ENCODE peak calls at places on chromosomes 3 and 15, in nine cellular contexts. One of them, this sample, is unnamed.

GRCh38 chr15:28919679-28920655 is 34.2 kb downstream of the APBA2 start:
- DNase-seq in neuronal stem cell: no peak
- DNase-seq in colonic mucosa: no peak
- DNase-seq in HCT116: no peak
- DNase-seq in PC-9: no peak
- DNase-seq in ovary: no peak
- DNase-seq in GM23338: no peak
- DNase-seq in kidney epithelial cell: no peak
- DNase-seq in MM.1S: no peak
- DNase-seq in this sample: no peak

GRCh38 chr3:134251731-134252391 is 1.2 kb upstream of the RYK start:
- DNase-seq in kidney epithelial cell: no peak
- DNase-seq in colonic mucosa: no peak
- DNase-seq in GM23338: peak; percentile 43
- DNase-seq in HCT116: no peak
- DNase-seq in PC-9: no peak
- DNase-seq in ovary: peak; percentile 56
- DNase-seq in neuronal stem cell: no peak
- DNase-seq in MM.1S: no peak
- DNase-seq in this sample: peak; percentile 83

GRCh38 chr3:134852893-134853351 is 57.9 kb downstream of the EPHB1 start:
- DNase-seq in neuronal stem cell: no peak
- DNase-seq in ovary: no peak
- DNase-seq in HCT116: no peak
- DNase-seq in MM.1S: peak; percentile 80
- DNase-seq in PC-9: no peak
- DNase-seq in kidney epithelial cell: no peak
- DNase-seq in colonic mucosa: no peak
- DNase-seq in GM23338: no peak
- DNase-seq in this sample: no peak

GRCh38 chr3:194632983-194633348 is 253 bp downstream of the TMEM44 start:
- DNase-seq in HCT116: no peak
- DNase-seq in colonic mucosa: peak; percentile 33
- DNase-seq in ovary: peak; percentile 61
- DNase-seq in PC-9: no peak
- DNase-seq in GM23338: no peak
- DNase-seq in MM.1S: no peak
- DNase-seq in neuronal stem cell: peak; percentile 18
- DNase-seq in kidney epithelial cell: no peak
- DNase-seq in this sample: peak; percentile 30

GRCh38 chr3:198062068-198062465 is 102.0 kb downstream of the LMLN start:
- DNase-seq in MM.1S: no peak
- DNase-seq in kidney epithelial cell: no peak
- DNase-seq in PC-9: no peak
- DNase-seq in neuronal stem cell: no peak
- DNase-seq in HCT116: no peak
- DNase-seq in colonic mucosa: no peak
- DNase-seq in ovary: no peak
- DNase-seq in GM23338: no peak
- DNase-seq in this sample: no peak

GRCh38 chr15:99983171-99983891 is 250.1 kb upstream of the LYSMD4 start:
- DNase-seq in HCT116: no peak
- DNase-seq in GM23338: peak; percentile 84
- DNase-seq in neuronal stem cell: no peak
- DNase-seq in kidney epithelial cell: no peak
- DNase-seq in colonic mucosa: no peak
- DNase-seq in ovary: no peak
- DNase-seq in PC-9: no peak
- DNase-seq in MM.1S: no peak
- DNase-seq in this sample: peak; percentile 97

GRCh38 chr15:65451989-65452388 is 29.2 kb upstream of the IGDCC4 start:
- DNase-seq in ovary: no peak
- DNase-seq in PC-9: no peak
- DNase-seq in neuronal stem cell: no peak
- DNase-seq in GM23338: no peak
- DNase-seq in kidney epithelial cell: no peak
- DNase-seq in HCT116: no peak
- DNase-seq in colonic mucosa: no peak
- DNase-seq in MM.1S: no peak
- DNase-seq in this sample: no peak

GRCh38 chr15:65072027-65072426 is 4.2 kb upstream of the RASL12 start:
- DNase-seq in MM.1S: no peak
- DNase-seq in GM23338: no peak
- DNase-seq in ovary: peak; percentile 60
- DNase-seq in HCT116: no peak
- DNase-seq in neuronal stem cell: no peak
- DNase-seq in kidney epithelial cell: no peak
- DNase-seq in PC-9: no peak
- DNase-seq in colonic mucosa: no peak
- DNase-seq in this sample: no peak

GRCh38 chr3:159266779-159267178 is 464.9 kb downstream of the MFSD1 start:
- DNase-seq in GM23338: peak; percentile 90
- DNase-seq in HCT116: peak; percentile 26
- DNase-seq in kidney epithelial cell: no peak
- DNase-seq in MM.1S: peak; percentile 46
- DNase-seq in ovary: no peak
- DNase-seq in neuronal stem cell: peak; percentile 59
- DNase-seq in PC-9: no peak
- DNase-seq in colonic mucosa: peak; percentile 38
- DNase-seq in this sample: peak; percentile 83

GRCh38 chr3:190345027-190345821 is 23.0 kb upstream of the CLDN1 start:
- DNase-seq in ovary: peak; percentile 23
- DNase-seq in neuronal stem cell: no peak
- DNase-seq in GM23338: peak; percentile 13
- DNase-seq in kidney epithelial cell: peak; percentile 97
- DNase-seq in colonic mucosa: no peak
- DNase-seq in PC-9: peak; percentile 100
- DNase-seq in HCT116: no peak
- DNase-seq in MM.1S: no peak
- DNase-seq in this sample: peak; percentile 55

GRCh38 chr15:96415513-96416217 is 85.2 kb downstream of the NR2F2 start:
- DNase-seq in colonic mucosa: no peak
- DNase-seq in GM23338: no peak
- DNase-seq in neuronal stem cell: no peak
- DNase-seq in MM.1S: no peak
- DNase-seq in ovary: no peak
- DNase-seq in PC-9: no peak
- DNase-seq in HCT116: no peak
- DNase-seq in kidney epithelial cell: no peak
- DNase-seq in this sample: no peak

GRCh38 chr15:96418146-96418545 is 87.6 kb downstream of the NR2F2 start:
- DNase-seq in PC-9: no peak
- DNase-seq in GM23338: no peak
- DNase-seq in colonic mucosa: no peak
- DNase-seq in neuronal stem cell: no peak
- DNase-seq in ovary: no peak
- DNase-seq in kidney epithelial cell: peak; percentile 21
- DNase-seq in HCT116: no peak
- DNase-seq in MM.1S: no peak
- DNase-seq in this sample: peak; percentile 5

GRCh38 chr15:96416934-96417759 is 86.6 kb downstream of the NR2F2 start:
- DNase-seq in PC-9: no peak
- DNase-seq in kidney epithelial cell: no peak
- DNase-seq in neuronal stem cell: no peak
- DNase-seq in HCT116: no peak
- DNase-seq in GM23338: peak; percentile 77
- DNase-seq in MM.1S: no peak
- DNase-seq in colonic mucosa: no peak
- DNase-seq in ovary: peak; percentile 35
- DNase-seq in this sample: peak; percentile 46

GRCh38 chr15:96416218-96416933 is 85.9 kb downstream of the NR2F2 start:
- DNase-seq in colonic mucosa: no peak
- DNase-seq in PC-9: no peak
- DNase-seq in GM23338: peak; percentile 74
- DNase-seq in HCT116: no peak
- DNase-seq in MM.1S: no peak
- DNase-seq in kidney epithelial cell: no peak
- DNase-seq in ovary: no peak
- DNase-seq in neuronal stem cell: no peak
- DNase-seq in this sample: peak; percentile 48

DNA sequence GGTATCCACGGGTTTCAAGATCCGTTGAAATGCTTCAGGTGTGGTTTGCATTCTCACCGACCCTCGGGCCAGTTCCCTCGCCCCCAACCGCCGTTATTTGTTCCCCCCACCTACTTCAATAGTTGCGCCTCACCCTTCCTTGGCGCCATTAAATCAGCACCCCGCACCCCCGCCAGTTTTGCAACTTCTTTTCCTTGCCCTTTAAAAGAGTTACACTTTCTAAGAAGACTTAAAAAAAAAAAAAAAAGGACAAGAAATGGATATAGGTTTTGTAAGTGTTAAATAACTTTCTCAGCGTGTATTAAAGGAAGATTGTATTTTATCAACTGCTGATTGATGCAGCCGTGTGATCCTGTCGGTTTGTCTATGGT is 87.2 kb downstream of the NR2F2 start:
- DNase-seq in neuronal stem cell: no peak
- DNase-seq in PC-9: no peak
- DNase-seq in GM23338: no peak
- DNase-seq in ovary: no peak
- DNase-seq in kidney epithelial cell: no peak
- DNase-seq in colonic mucosa: no peak
- DNase-seq in HCT116: no peak
- DNase-seq in MM.1S: no peak
- DNase-seq in this sample: no peak
- H3K27me3 ChIP-seq in neuronal stem cell: peaks cover 100% of the 10 kb centered on the region
- H3K27me3 ChIP-seq in PC-9: no peaks in the 10 kb centered on the region
- H3K27me3 ChIP-seq in GM23338: peaks cover 98% of the 10 kb centered on the region
- H3K27me3 ChIP-seq in ovary: no peaks in the 10 kb centered on the region
- H3K27me3 ChIP-seq in kidney epithelial cell: peaks cover 15% of the 10 kb centered on the region
- H3K27me3 ChIP-seq in colonic mucosa: peaks cover 54% of the 10 kb centered on the region
- H3K27me3 ChIP-seq in HCT116: peaks cover 74% of the 10 kb centered on the region
- H3K27me3 ChIP-seq in MM.1S: no peaks in the 10 kb centered on the region
- H3K27me3 ChIP-seq in this sample: peaks cover 60% of the 10 kb centered on the region

GRCh38 chr3:10518506-10519150 is 13.2 kb upstream of the ATP2B2 start:
- DNase-seq in HCT116: no peak
- DNase-seq in kidney epithelial cell: no peak
- DNase-seq in colonic mucosa: no peak
- DNase-seq in GM23338: no peak
- DNase-seq in neuronal stem cell: no peak
- DNase-seq in PC-9: no peak
- DNase-seq in MM.1S: no peak
- DNase-seq in ovary: peak; percentile 9
- DNase-seq in this sample: no peak
- H3K27me3 ChIP-seq in HCT116: peaks cover 24% of the 10 kb centered on the region
- H3K27me3 ChIP-seq in kidney epithelial cell: peaks cover 11% of the 10 kb centered on the region
- H3K27me3 ChIP-seq in colonic mucosa: no peaks in the 10 kb centered on the region
- H3K27me3 ChIP-seq in GM23338: no peaks in the 10 kb centered on the region
- H3K27me3 ChIP-seq in neuronal stem cell: peaks cover 42% of the 10 kb centered on the region
- H3K27me3 ChIP-seq in PC-9: peaks cover 99% of the 10 kb centered on the region
- H3K27me3 ChIP-seq in MM.1S: peaks cover 9% of the 10 kb centered on the region
- H3K27me3 ChIP-seq in ovary: no peaks in the 10 kb centered on the region
- H3K27me3 ChIP-seq in this sample: no peaks in the 10 kb centered on the region

DNA sequence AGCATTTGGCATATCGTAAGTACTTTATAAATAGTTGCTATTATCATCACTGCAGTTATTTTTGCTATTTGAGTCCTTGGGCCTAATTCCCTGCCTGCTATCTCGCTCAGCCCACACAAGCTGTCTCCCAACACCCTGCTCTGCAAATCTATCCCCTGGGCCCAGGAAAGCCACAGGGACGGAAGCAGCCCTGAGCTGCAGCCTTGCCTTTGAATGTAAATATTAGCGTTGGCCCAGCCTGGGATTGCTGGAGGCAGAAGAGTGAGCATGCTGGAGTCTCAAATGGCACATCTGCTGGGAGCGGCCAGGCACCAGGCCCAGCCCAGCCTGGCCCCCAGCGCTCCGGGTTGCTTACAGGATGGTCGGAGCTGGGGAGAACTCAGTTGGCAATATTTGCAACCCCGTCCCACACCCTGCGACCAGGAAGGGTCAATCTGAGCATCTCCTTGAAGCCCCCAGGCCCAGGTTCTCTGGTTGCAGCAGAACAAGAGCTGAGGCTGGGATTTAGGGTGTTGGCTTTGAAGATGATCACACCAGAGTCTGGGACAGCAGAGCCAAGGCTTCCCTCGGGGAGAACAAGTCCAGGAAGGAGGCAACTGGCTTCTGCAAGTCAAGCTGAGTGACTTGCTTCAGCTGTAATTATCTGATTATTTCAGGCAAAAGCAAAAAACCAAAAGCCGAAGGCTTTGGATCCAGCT is 529.6 kb downstream of the SHQ1 start:
- DNase-seq in ovary: no peak
- DNase-seq in MM.1S: no peak
- DNase-seq in PC-9: no peak
- DNase-seq in GM23338: no peak
- DNase-seq in colonic mucosa: peak; percentile 29
- DNase-seq in neuronal stem cell: no peak
- DNase-seq in HCT116: no peak
- DNase-seq in kidney epithelial cell: no peak
- DNase-seq in this sample: no peak
- H3K27me3 ChIP-seq in ovary: no peaks in the 10 kb centered on the region
- H3K27me3 ChIP-seq in MM.1S: no peaks in the 10 kb centered on the region
- H3K27me3 ChIP-seq in PC-9: no peaks in the 10 kb centered on the region
- H3K27me3 ChIP-seq in GM23338: no peaks in the 10 kb centered on the region
- H3K27me3 ChIP-seq in colonic mucosa: no peaks in the 10 kb centered on the region
- H3K27me3 ChIP-seq in neuronal stem cell: peaks cover 37% of the 10 kb centered on the region
- H3K27me3 ChIP-seq in HCT116: peaks cover 3% of the 10 kb centered on the region
- H3K27me3 ChIP-seq in kidney epithelial cell: no peaks in the 10 kb centered on the region
- H3K27me3 ChIP-seq in this sample: no peaks in the 10 kb centered on the region

GRCh38 chr3:158103131-158103955 is 2.9 kb downstream of the SHOX2 start:
- DNase-seq in neuronal stem cell: no peak
- DNase-seq in colonic mucosa: peak; percentile 26
- DNase-seq in kidney epithelial cell: no peak
- DNase-seq in PC-9: no peak
- DNase-seq in MM.1S: no peak
- DNase-seq in HCT116: no peak
- DNase-seq in GM23338: peak; percentile 54
- DNase-seq in ovary: peak; percentile 23
- DNase-seq in this sample: peak; percentile 44

GRCh38 chr3:158102660-158103085 is 3.5 kb downstream of the SHOX2 start:
- DNase-seq in ovary: no peak
- DNase-seq in neuronal stem cell: no peak
- DNase-seq in kidney epithelial cell: no peak
- DNase-seq in GM23338: peak; percentile 30
- DNase-seq in MM.1S: no peak
- DNase-seq in colonic mucosa: no peak
- DNase-seq in HCT116: no peak
- DNase-seq in PC-9: no peak
- DNase-seq in this sample: no peak

GRCh38 chr3:158105124-158105709 is 1.0 kb downstream of the SHOX2 start:
- DNase-seq in kidney epithelial cell: no peak
- DNase-seq in ovary: no peak
- DNase-seq in neuronal stem cell: no peak
- DNase-seq in GM23338: peak; percentile 57
- DNase-seq in PC-9: no peak
- DNase-seq in MM.1S: no peak
- DNase-seq in HCT116: no peak
- DNase-seq in colonic mucosa: no peak
- DNase-seq in this sample: peak; percentile 37

GRCh38 chr3:158104346-158105020 is 1.7 kb downstream of the SHOX2 start:
- DNase-seq in HCT116: no peak
- DNase-seq in GM23338: no peak
- DNase-seq in neuronal stem cell: no peak
- DNase-seq in ovary: no peak
- DNase-seq in colonic mucosa: no peak
- DNase-seq in PC-9: no peak
- DNase-seq in MM.1S: no peak
- DNase-seq in kidney epithelial cell: no peak
- DNase-seq in this sample: no peak

DNA sequence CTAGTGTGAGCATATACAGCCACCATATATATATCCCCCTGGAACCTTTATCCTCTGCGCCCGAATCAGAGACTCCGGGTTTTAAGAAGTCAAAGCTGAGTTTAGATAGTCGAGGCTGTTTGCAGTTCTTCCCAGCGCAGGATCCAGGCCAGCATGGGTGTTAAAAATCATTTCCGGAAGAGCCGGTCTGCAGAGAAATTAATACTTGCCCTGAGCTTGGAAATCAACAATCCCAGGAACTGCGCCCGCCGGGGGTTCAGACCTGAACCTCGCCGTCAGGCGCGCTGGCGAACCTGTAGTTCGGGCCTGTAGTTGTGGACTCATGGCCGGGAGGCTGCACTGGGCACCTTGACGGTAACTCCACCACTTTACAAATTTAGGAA is 2.3 kb downstream of the SHOX2 start:
- DNase-seq in neuronal stem cell: no peak
- DNase-seq in HCT116: no peak
- DNase-seq in colonic mucosa: no peak
- DNase-seq in ovary: no peak
- DNase-seq in MM.1S: no peak
- DNase-seq in kidney epithelial cell: no peak
- DNase-seq in PC-9: no peak
- DNase-seq in GM23338: peak; percentile 58
- DNase-seq in this sample: peak; percentile 57
- H3K27me3 ChIP-seq in neuronal stem cell: peaks cover 98% of the 10 kb centered on the region
- H3K27me3 ChIP-seq in HCT116: no peaks in the 10 kb centered on the region
- H3K27me3 ChIP-seq in colonic mucosa: peaks cover 90% of the 10 kb centered on the region
- H3K27me3 ChIP-seq in ovary: peaks cover 9% of the 10 kb centered on the region
- H3K27me3 ChIP-seq in MM.1S: peaks cover 38% of the 10 kb centered on the region
- H3K27me3 ChIP-seq in kidney epithelial cell: peaks cover 80% of the 10 kb centered on the region
- H3K27me3 ChIP-seq in PC-9: no peaks in the 10 kb centered on the region
- H3K27me3 ChIP-seq in GM23338: peaks cover 99% of the 10 kb centered on the region
- H3K27me3 ChIP-seq in this sample: peaks cover 44% of the 10 kb centered on the region